ENCODE peak calls at places on chromosomes 13 and 19, in ten cellular contexts. Y is spleen; U is fibroblast of lung; D is heart right ventricle; K is aorta; T is lower lobe of right lung; N is CD8-positive, alpha-beta memory T cell; W is thoracic aorta; M is Peyer's patch; X is body of pancreas. O is an unnamed sample.

GRCh38 chr19:18785179-18786124 is 5.7 kb downstream of the COMP start:
- DNase-seq in X (peak; percentile 76), U (peak; percentile 65), W (no peak), T (peak; percentile 85), M (peak; percentile 87), Y (no peak), N (peak; percentile 68), D (peak; percentile 53), K (peak; percentile 79), O (peak; percentile 73)

GRCh38 chr13:59201836-59202235 is 961.9 kb downstream of the DIAPH3 start:
- DNase-seq in Y (no peak), K (no peak), N (no peak), X (no peak), D (no peak), T (no peak), W (no peak), M (no peak), U (peak; percentile 17), O (no peak)

GRCh38 chr13:23658929-23659541 is 88.8 kb downstream of the TNFRSF19 start:
- DNase-seq in D (no peak), W (no peak), N (no peak), K (no peak), U (no peak), Y (no peak), T (no peak), X (no peak), M (no peak), O (peak; percentile 65)

GRCh38 chr19:39203372-39204341 is at the start of gene SYCN:
- DNase-seq in N (no peak), U (no peak), X (peak; percentile 89), M (no peak), W (no peak), K (no peak), Y (no peak), T (no peak), D (no peak), O (no peak)

GRCh38 chr13:80082396-80083096 is 258.4 kb downstream of the SPRY2 start:
- DNase-seq in D (no peak), K (no peak), M (no peak), U (peak; percentile 20), W (no peak), T (no peak), X (no peak), Y (no peak), N (no peak), O (no peak)

GRCh38 chr19:3880471-3881271 is at the start of gene ATCAY:
- DNase-seq in X (no peak), M (no peak), N (no peak), D (no peak), T (no peak), K (no peak), U (no peak), W (no peak), Y (no peak), O (no peak)

GRCh38 chr13:95948646-95949045 is 104.6 kb downstream of the UGGT2 start:
- DNase-seq in U (peak; percentile 38), M (no peak), Y (no peak), X (no peak), N (no peak), T (no peak), D (no peak), K (no peak), W (no peak), O (no peak)

GRCh38 chr13:53249236-53249635 is 220.6 kb downstream of the OLFM4 start:
- DNase-seq in D (no peak), U (no peak), N (no peak), W (no peak), Y (no peak), M (no peak), T (no peak), X (no peak), K (no peak), O (no peak)

GRCh38 chr19:39951686-39952085 is 17.3 kb upstream of the FCGBP start:
- DNase-seq in T (no peak), M (no peak), W (no peak), X (no peak), K (no peak), U (peak; percentile 42), Y (no peak), D (no peak), N (no peak), O (no peak)

GRCh38 chr19:39677931-39678889 is 22.5 kb downstream of the LGALS16 start:
- DNase-seq in U (no peak), Y (no peak), W (no peak), T (peak; percentile 54), D (no peak), X (peak; percentile 77), N (no peak), K (no peak), M (no peak), O (no peak)

GRCh38 chr19:17205237-17206140 is 9.7 kb upstream of the USE1 start:
- DNase-seq in X (peak; percentile 81), N (peak; percentile 67), M (peak; percentile 89), D (peak; percentile 37), U (peak; percentile 64), T (peak; percentile 82), K (no peak), W (no peak), Y (peak; percentile 88), O (peak; percentile 47)

GRCh38 chr19:14798760-14799159 is 20.4 kb upstream of the ADGRE2 start:
- DNase-seq in T (no peak), Y (no peak), U (no peak), X (no peak), D (no peak), K (no peak), W (no peak), N (no peak), M (no peak), O (no peak)

GRCh38 chr13:111158136-111158805 is 43.2 kb downstream of the ARHGEF7 start:
- DNase-seq in U (peak; percentile 7), N (no peak), T (no peak), Y (no peak), M (no peak), D (no peak), W (no peak), K (no peak), X (no peak), O (no peak)

GRCh38 chr13:27110056-27110746 is 61.4 kb downstream of the USP12 start:
- DNase-seq in Y (no peak), D (no peak), U (no peak), W (no peak), K (no peak), X (no peak), T (no peak), M (no peak), N (no peak), O (no peak)

GRCh38 chr19:33287438-33287837 is 14.9 kb downstream of the CEBPA start:
- DNase-seq in Y (no peak), M (no peak), D (no peak), U (no peak), W (no peak), X (no peak), N (no peak), T (peak; percentile 35), K (peak; percentile 9), O (no peak)

GRCh38 chr19:12265921-12266704 is 28.6 kb downstream of the ZNF44 start:
- DNase-seq in X (no peak), D (no peak), U (no peak), Y (no peak), T (no peak), M (no peak), K (no peak), N (no peak), W (no peak), O (no peak)
- H3K9me3 ChIP-seq in X (peaks cover 21% of the 10 kb centered on the region), D (no peaks in the 10 kb centered on the region), U (no peaks in the 10 kb centered on the region), Y (peaks cover 36% of the 10 kb centered on the region), T (peaks cover 61% of the 10 kb centered on the region), M (no peaks in the 10 kb centered on the region), K (peaks cover 12% of the 10 kb centered on the region), N (peaks cover 23% of the 10 kb centered on the region), W (peaks cover 71% of the 10 kb centered on the region), O (peaks cover 95% of the 10 kb centered on the region)

DNA sequence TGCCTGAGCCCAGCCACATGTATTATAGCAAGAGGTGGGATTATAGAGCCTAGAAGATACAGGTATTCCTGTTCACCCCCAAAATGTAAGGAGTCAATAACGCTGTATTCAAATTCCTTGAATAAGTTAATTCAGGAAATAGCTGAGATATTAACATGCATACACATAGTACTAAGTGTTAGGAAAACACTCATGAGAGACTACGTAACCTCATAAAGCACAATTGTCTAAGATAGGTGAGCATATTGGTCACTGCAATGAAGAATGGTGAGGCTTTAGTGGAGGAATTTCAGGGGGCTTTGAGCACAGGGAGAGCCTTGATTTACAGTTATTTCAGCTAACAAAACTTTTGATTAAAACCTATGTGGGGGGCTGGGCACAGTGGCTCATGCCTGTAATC is 161.6 kb downstream of the LMO7 start:
- DNase-seq in T (no peak), K (no peak), X (no peak), Y (no peak), M (no peak), W (no peak), D (no peak), U (no peak), N (no peak), O (no peak)
- H3K27ac ChIP-seq in T (no peak overlapping the region), K (no peak overlapping the region), X (peak overlapping the region; percentile 30), Y (no peak overlapping the region), M (peak overlapping the region; percentile 86), W (no peak overlapping the region), D (peak overlapping the region; percentile 30), U (no peak overlapping the region), N (no peak overlapping the region), O (peak overlapping the region; percentile 88)

GRCh38 chr13:112209731-112210130 is 142.8 kb downstream of the SOX1 start:
- DNase-seq in U (no peak), W (no peak), K (no peak), T (no peak), D (no peak), X (no peak), M (no peak), N (no peak), Y (no peak), O (no peak)
- H3K9me3 ChIP-seq in U (no peaks in the 10 kb centered on the region), W (no peaks in the 10 kb centered on the region), K (no peaks in the 10 kb centered on the region), T (no peaks in the 10 kb centered on the region), D (no peaks in the 10 kb centered on the region), X (no peaks in the 10 kb centered on the region), M (no peaks in the 10 kb centered on the region), N (no peaks in the 10 kb centered on the region), Y (no peaks in the 10 kb centered on the region), O (no peaks in the 10 kb centered on the region)

GRCh38 chr13:30736461-30736860 is 1.1 kb downstream of the ALOX5AP start:
- DNase-seq in D (no peak), N (no peak), T (no peak), K (no peak), Y (no peak), W (no peak), M (no peak), U (no peak), X (no peak), O (no peak)

GRCh38 chr13:30737511-30738342 is 2.4 kb downstream of the ALOX5AP start:
- DNase-seq in K (peak; percentile 58), U (no peak), D (no peak), Y (peak; percentile 82), X (no peak), W (no peak), N (no peak), M (no peak), T (no peak), O (no peak)

GRCh38 chr13:30738526-30738925 is 3.2 kb downstream of the ALOX5AP start:
- DNase-seq in K (no peak), T (no peak), X (no peak), D (no peak), U (no peak), W (no peak), N (no peak), M (no peak), Y (no peak), O (no peak)

GRCh38 chr13:30735025-30735967 is at the start of gene ALOX5AP:
- DNase-seq in M (peak; percentile 81), Y (peak; percentile 84), X (no peak), K (no peak), T (no peak), D (no peak), U (no peak), N (no peak), W (no peak), O (no peak)

GRCh38 chr13:30736921-30737320 is 1.6 kb downstream of the ALOX5AP start:
- DNase-seq in K (no peak), W (no peak), T (no peak), U (no peak), D (no peak), X (no peak), Y (no peak), M (no peak), N (no peak), O (no peak)
- H3K27ac ChIP-seq in K (no peak overlapping the region), W (peak overlapping the region; percentile 24), T (peak overlapping the region; percentile 77), U (no peak overlapping the region), D (peak overlapping the region; percentile 44), X (no peak overlapping the region), Y (peak overlapping the region; percentile 90), M (peak overlapping the region; percentile 23), N (peak overlapping the region; percentile 12), O (no peak overlapping the region)